ENCODE peak calls at places on chromosomes 11 and 22, in six cellular contexts. F is upper lobe of right lung, V is GF-D8, H is AG10803, N is MM.1S, C is adrenal gland. I is an unnamed sample.

GRCh38 chr11:44861829-44862545 is 88.7 kb downstream of the TP53I11 start:
- DNase-seq in F (peak; percentile 75), V (peak; percentile 18), H (peak; percentile 99), N (peak; percentile 98), C (peak; percentile 91), I (peak; percentile 82)

GRCh38 chr11:110852925-110853324 is 140.7 kb upstream of the ARHGAP20 start:
- DNase-seq in F (no peak), V (no peak), H (no peak), N (no peak), C (no peak), I (no peak)

GRCh38 chr22:35134637-35135036 is 68.7 kb downstream of the ISX start:
- DNase-seq in F (no peak), V (no peak), H (no peak), N (no peak), C (no peak), I (no peak)

GRCh38 chr11:69497221-69497787 is 15.8 kb downstream of the LINC01488 start:
- DNase-seq in F (peak; percentile 86), V (no peak), H (peak; percentile 98), N (no peak), C (peak; percentile 22), I (no peak)

GRCh38 chr11:125170406-125171031 is 6.0 kb downstream of the PKNOX2 start:
- DNase-seq in F (no peak), V (no peak), H (no peak), N (no peak), C (no peak), I (no peak)

GRCh38 chr22:42078469-42079318 is 806 bp upstream of the SMDT1 start:
- DNase-seq in F (no peak), V (no peak), H (peak; percentile 17), N (no peak), C (peak; percentile 37), I (no peak)

GRCh38 chr11:75767793-75768111 is 826 bp upstream of the DGAT2 start:
- DNase-seq in F (no peak), V (no peak), H (no peak), N (no peak), C (no peak), I (no peak)

GRCh38 chr11:8055836-8056526 is 25.0 kb upstream of the TUB start:
- DNase-seq in F (no peak), V (no peak), H (no peak), N (no peak), C (no peak), I (no peak)

GRCh38 chr11:125188021-125188420 is 23.5 kb downstream of the PKNOX2 start:
- DNase-seq in F (no peak), V (no peak), H (no peak), N (no peak), C (no peak), I (no peak)

GRCh38 chr22:17087176-17088131 is 2.7 kb downstream of the IL17RA start:
- DNase-seq in F (peak; percentile 30), V (peak; percentile 96), H (peak; percentile 63), N (peak; percentile 85), C (no peak), I (no peak)

GRCh38 chr11:29300441-29300840 is 716.4 kb downstream of the KCNA4 start:
- DNase-seq in F (no peak), V (no peak), H (peak; percentile 81), N (no peak), C (no peak), I (no peak)

GRCh38 chr11:92296138-92296515 is 71.5 kb downstream of the FAT3 start:
- DNase-seq in F (no peak), V (no peak), H (peak; percentile 64), N (no peak), C (no peak), I (no peak)

GRCh38 chr22:27260087-27260730 is 541.3 kb downstream of the MN1 start:
- DNase-seq in F (no peak), V (no peak), H (no peak), N (no peak), C (no peak), I (no peak)

GRCh38 chr11:783581-784015 is 6.3 kb downstream of the CEND1 start:
- DNase-seq in F (peak; percentile 92), V (no peak), H (peak; percentile 90), N (no peak), C (peak; percentile 80), I (no peak)

GRCh38 chr22:23574877-23575276 is 5.2 kb downstream of the IGLL1 start:
- DNase-seq in F (peak; percentile 44), V (no peak), H (no peak), N (no peak), C (no peak), I (no peak)

GRCh38 chr11:61777234-61778090 is 14.9 kb downstream of the TMEM258 start:
- DNase-seq in F (no peak), V (no peak), H (no peak), N (no peak), C (peak; percentile 87), I (peak; percentile 27)

GRCh38 chr11:6468712-6469495 is 4.8 kb downstream of the TRIM3 start:
- DNase-seq in F (peak; percentile 84), V (no peak), H (peak; percentile 51), N (no peak), C (peak; percentile 91), I (no peak)

GRCh38 chr11:82929121-82929520 is 27.6 kb downstream of the DDIAS start:
- DNase-seq in F (no peak), V (no peak), H (no peak), N (no peak), C (no peak), I (no peak)

GRCh38 chr22:44211946-44212930 is 31.5 kb downstream of the PARVG start:
- DNase-seq in F (no peak), V (no peak), H (peak; percentile 74), N (no peak), C (no peak), I (no peak)

GRCh38 chr22:37626144-37626543 is 13.3 kb upstream of the SH3BP1 start:
- DNase-seq in F (peak; percentile 82), V (no peak), H (peak; percentile 57), N (no peak), C (no peak), I (no peak)

GRCh38 chr22:44221710-44222475 is 41.2 kb downstream of the PARVG start:
- DNase-seq in F (no peak), V (no peak), H (no peak), N (no peak), C (no peak), I (no peak)

GRCh38 chr11:64810271-64810890 is at the start of gene MEN1:
- DNase-seq in F (peak; percentile 98), V (peak; percentile 88), H (peak; percentile 94), N (peak; percentile 90), C (peak; percentile 96), I (peak; percentile 64)

GRCh38 chr11:77471520-77472234 is 2.2 kb downstream of the PAK1 start:
- DNase-seq in F (no peak), V (no peak), H (no peak), N (peak; percentile 36), C (no peak), I (no peak)

GRCh38 chr11:18723991-18724390 is 2.0 kb downstream of the IGSF22 start:
- DNase-seq in F (no peak), V (no peak), H (no peak), N (no peak), C (no peak), I (no peak)

GRCh38 chr11:34837246-34837856 is 78.8 kb downstream of the APIP start:
- DNase-seq in F (no peak), V (no peak), H (no peak), N (no peak), C (no peak), I (no peak)

I was measured in central memory CD8-positive, alpha-beta T cell.